ENCODE peak calls at places on chromosomes 4 and X, in five cellular contexts. W is adipocyte; H is naive thymus-derived CD8-positive, alpha-beta T cell; N is AG04449; U is K562. R is an unnamed sample.

GRCh38 chr4:79121223-79121622 is 182.0 kb upstream of the PAQR3 start:
- DNase-seq in W (no peak), H (no peak), N (no peak), U (no peak), R (no peak)

GRCh38 chr4:4377683-4378082 is 9.2 kb upstream of the NSG1 start:
- DNase-seq in W (no peak), H (no peak), N (no peak), U (no peak), R (no peak)

GRCh38 chrX:12804655-12805054 is 13.4 kb downstream of the PRPS2 start:
- DNase-seq in W (peak; percentile 17), H (no peak), N (no peak), U (no peak), R (no peak)

GRCh38 chr4:1809754-1810502 is 16.8 kb downstream of the FGFR3 start:
- DNase-seq in W (peak; percentile 75), H (peak; percentile 74), N (no peak), U (peak; percentile 81), R (peak; percentile 80)

GRCh38 chrX:13763489-13763888 is 28.9 kb downstream of the OFD1 start:
- DNase-seq in W (no peak), H (no peak), N (no peak), U (no peak), R (peak; percentile 30)

GRCh38 chrX:15874672-15875071 is 20.1 kb upstream of the AP1S2 start:
- DNase-seq in W (no peak), H (no peak), N (no peak), U (no peak), R (no peak)

GRCh38 chr4:57410331-57411052 is 300.3 kb upstream of the IGFBP7 start:
- DNase-seq in W (peak; percentile 84), H (no peak), N (peak; percentile 23), U (no peak), R (peak; percentile 25)

GRCh38 chr4:32133141-32133540 is 1413.0 kb downstream of the PCDH7 start:
- DNase-seq in W (peak; percentile 64), H (no peak), N (no peak), U (no peak), R (no peak)

GRCh38 chrX:107654778-107655761 is 26.8 kb downstream of the PRPS1 start:
- DNase-seq in W (peak; percentile 76), H (peak; percentile 61), N (no peak), U (peak; percentile 64), R (peak; percentile 2)

GRCh38 chr4:27293831-27294230 is 433.2 kb downstream of the STIM2 start:
- DNase-seq in W (no peak), H (no peak), N (no peak), U (no peak), R (no peak)

GRCh38 chrX:124736553-124737240 is 390.3 kb downstream of the SH2D1A start:
- DNase-seq in W (no peak), H (peak; percentile 27), N (no peak), U (no peak), R (no peak)

GRCh38 chr4:38538517-38538916 is 125.5 kb upstream of the KLF3 start:
- DNase-seq in W (no peak), H (no peak), N (no peak), U (no peak), R (no peak)

GRCh38 chr4:127141857-127142256 is 490.9 kb upstream of the INTU start:
- DNase-seq in W (peak; percentile 72), H (no peak), N (peak; percentile 47), U (no peak), R (no peak)

GRCh38 chr4:7981738-7982394 is 42.2 kb upstream of the AFAP1 start:
- DNase-seq in W (no peak), H (no peak), N (no peak), U (no peak), R (no peak)

GRCh38 chr4:37516057-37516775 is 170.0 kb downstream of the RELL1 start:
- DNase-seq in W (peak; percentile 3), H (no peak), N (no peak), U (no peak), R (no peak)

GRCh38 chr4:145732416-145732815 is 52.5 kb downstream of the C4orf51 start:
- DNase-seq in W (no peak), H (no peak), N (no peak), U (no peak), R (no peak)

GRCh38 chrX:136708348-136708747 is 60.4 kb downstream of the CD40LG start:
- DNase-seq in W (no peak), H (no peak), N (no peak), U (peak; percentile 14), R (no peak)

GRCh38 chr4:67918428-67918827 is 34.6 kb upstream of the TMPRSS11D start:
- DNase-seq in W (no peak), H (no peak), N (no peak), U (no peak), R (no peak)

GRCh38 chr4:158817562-158818370 is 48.9 kb downstream of the FNIP2 start:
- DNase-seq in W (no peak), H (no peak), N (no peak), U (no peak), R (no peak)

GRCh38 chr4:183201331-183201730 is 102.3 kb downstream of the WWC2 start:
- DNase-seq in W (no peak), H (no peak), N (no peak), U (no peak), R (no peak)

GRCh38 chr4:29390921-29391320 is 1329.2 kb upstream of the PCDH7 start:
- DNase-seq in W (peak; percentile 34), H (no peak), N (no peak), U (no peak), R (no peak)

GRCh38 chr4:182144621-182145359 is 98.4 kb upstream of the TENM3 start:
- DNase-seq in W (peak; percentile 36), H (no peak), N (no peak), U (no peak), R (no peak)

GRCh38 chrX:135213200-135213844 is 38.5 kb upstream of the ETDA start:
- DNase-seq in W (no peak), H (no peak), N (no peak), U (no peak), R (no peak)

R was measured in nucleus accumbens.